ENCODE peak calls at places on chromosomes 6 and 20, in four cellular contexts. One of them, this sample, is unnamed.
A peak's percentile ranks its signal among the peaks of the same experiment; 100 is the strongest.

GRCh38 chr20:1327241-1327653 is 1.7 kb downstream of the SDCBP2 start:
- DNase-seq in small intestine: peak; percentile 81
- DNase-seq in neuronal stem cell: no peak
- DNase-seq in HAP-1: no peak
- DNase-seq in this sample: peak; percentile 86

GRCh38 chr20:49768204-49769124 is 44.2 kb upstream of the SLC9A8 start:
- DNase-seq in small intestine: peak; percentile 82
- DNase-seq in neuronal stem cell: no peak
- DNase-seq in HAP-1: peak; percentile 80
- DNase-seq in this sample: peak; percentile 53

GRCh38 chr6:46104209-46104608 is 25.6 kb upstream of the ENPP4 start:
- DNase-seq in small intestine: no peak
- DNase-seq in neuronal stem cell: no peak
- DNase-seq in HAP-1: no peak
- DNase-seq in this sample: no peak

GRCh38 chr20:43925786-43926185 is 11.1 kb downstream of the TOX2 start:
- DNase-seq in small intestine: no peak
- DNase-seq in neuronal stem cell: no peak
- DNase-seq in HAP-1: no peak
- DNase-seq in this sample: no peak

GRCh38 chr6:90368001-90368400 is 71.4 kb upstream of the BACH2 start:
- DNase-seq in small intestine: no peak
- DNase-seq in neuronal stem cell: no peak
- DNase-seq in HAP-1: no peak
- DNase-seq in this sample: no peak

GRCh38 chr20:51284871-51285270 is 257.6 kb downstream of the NFATC2 start:
- DNase-seq in small intestine: no peak
- DNase-seq in neuronal stem cell: no peak
- DNase-seq in HAP-1: no peak
- DNase-seq in this sample: no peak

GRCh38 chr6:29661071-29661470 is 4.2 kb downstream of the MOG start:
- DNase-seq in small intestine: no peak
- DNase-seq in neuronal stem cell: no peak
- DNase-seq in HAP-1: peak; percentile 59
- DNase-seq in this sample: no peak

GRCh38 chr6:27687154-27688013 is 214.5 kb upstream of the ZNF184 start:
- DNase-seq in small intestine: peak; percentile 70
- DNase-seq in neuronal stem cell: peak; percentile 81
- DNase-seq in HAP-1: peak; percentile 81
- DNase-seq in this sample: peak; percentile 78

GRCh38 chr6:129844118-129844891 is 16.8 kb downstream of the TMEM244 start:
- DNase-seq in small intestine: no peak
- DNase-seq in neuronal stem cell: peak; percentile 17
- DNase-seq in HAP-1: no peak
- DNase-seq in this sample: no peak

GRCh38 chr6:160027931-160028330 is 59.0 kb downstream of the IGF2R start:
- DNase-seq in small intestine: no peak
- DNase-seq in neuronal stem cell: no peak
- DNase-seq in HAP-1: no peak
- DNase-seq in this sample: no peak

GRCh38 chr6:5752282-5752681 is 254.4 kb downstream of the NRN1 start:
- DNase-seq in small intestine: no peak
- DNase-seq in neuronal stem cell: peak; percentile 52
- DNase-seq in HAP-1: peak; percentile 4
- DNase-seq in this sample: no peak

GRCh38 chr6:168514216-168514615 is 73.2 kb downstream of the SMOC2 start:
- DNase-seq in small intestine: peak; percentile 37
- DNase-seq in neuronal stem cell: no peak
- DNase-seq in HAP-1: no peak
- DNase-seq in this sample: peak; percentile 85

GRCh38 chr6:118735320-118735719 is 83.9 kb upstream of the CEP85L start:
- DNase-seq in small intestine: no peak
- DNase-seq in neuronal stem cell: no peak
- DNase-seq in HAP-1: no peak
- DNase-seq in this sample: no peak

GRCh38 chr20:56342783-56343182 is 16.0 kb upstream of the FAM210B start:
- DNase-seq in small intestine: no peak
- DNase-seq in neuronal stem cell: no peak
- DNase-seq in HAP-1: no peak
- DNase-seq in this sample: no peak

GRCh38 chr20:59780494-59781185 is 152.8 kb downstream of the SYCP2 start:
- DNase-seq in small intestine: no peak
- DNase-seq in neuronal stem cell: no peak
- DNase-seq in HAP-1: no peak
- DNase-seq in this sample: no peak

GRCh38 chr20:44704551-44704971 is 10.6 kb upstream of the CCN5 start:
- DNase-seq in small intestine: no peak
- DNase-seq in neuronal stem cell: no peak
- DNase-seq in HAP-1: no peak
- DNase-seq in this sample: no peak

GRCh38 chr20:31652917-31653385 is 15.2 kb downstream of the COX4I2 start:
- DNase-seq in small intestine: no peak
- DNase-seq in neuronal stem cell: no peak
- DNase-seq in HAP-1: no peak
- DNase-seq in this sample: no peak

GRCh38 chr6:68313911-68314310 is 321.2 kb upstream of the ADGRB3 start:
- DNase-seq in small intestine: no peak
- DNase-seq in neuronal stem cell: no peak
- DNase-seq in HAP-1: no peak
- DNase-seq in this sample: no peak

GRCh38 chr6:119890470-119890869 is 540.9 kb upstream of the MAN1A1 start:
- DNase-seq in small intestine: no peak
- DNase-seq in neuronal stem cell: no peak
- DNase-seq in HAP-1: peak; percentile 16
- DNase-seq in this sample: no peak

GRCh38 chr6:108222504-108222903 is 38.3 kb downstream of the SNX3 start:
- DNase-seq in small intestine: no peak
- DNase-seq in neuronal stem cell: no peak
- DNase-seq in HAP-1: no peak
- DNase-seq in this sample: no peak

GRCh38 chr6:8084586-8084985 is 17.8 kb downstream of the EEF1E1 start:
- DNase-seq in small intestine: no peak
- DNase-seq in neuronal stem cell: no peak
- DNase-seq in HAP-1: no peak
- DNase-seq in this sample: no peak

GRCh38 chr6:155472886-155473285 is 17.2 kb upstream of the NOX3 start:
- DNase-seq in small intestine: no peak
- DNase-seq in neuronal stem cell: no peak
- DNase-seq in HAP-1: no peak
- DNase-seq in this sample: no peak

GRCh38 chr20:57195023-57195758 is 71.2 kb downstream of the BMP7 start:
- DNase-seq in small intestine: no peak
- DNase-seq in neuronal stem cell: no peak
- DNase-seq in HAP-1: no peak
- DNase-seq in this sample: no peak

GRCh38 chr20:22499475-22500174 is 84.7 kb downstream of the FOXA2 start:
- DNase-seq in small intestine: peak; percentile 69
- DNase-seq in neuronal stem cell: no peak
- DNase-seq in HAP-1: no peak
- DNase-seq in this sample: no peak

GRCh38 chr6:159309723-159310122 is 140.5 kb downstream of the FNDC1 start:
- DNase-seq in small intestine: no peak
- DNase-seq in neuronal stem cell: no peak
- DNase-seq in HAP-1: no peak
- DNase-seq in this sample: no peak

GRCh38 chr6:169172435-169172834 is 81.2 kb downstream of the THBS2 start:
- DNase-seq in small intestine: no peak
- DNase-seq in neuronal stem cell: no peak
- DNase-seq in HAP-1: no peak
- DNase-seq in this sample: peak; percentile 75

GRCh38 chr6:69391106-69391505 is 405.7 kb downstream of the LMBRD1 start:
- DNase-seq in small intestine: no peak
- DNase-seq in neuronal stem cell: no peak
- DNase-seq in HAP-1: no peak
- DNase-seq in this sample: no peak

GRCh38 chr20:48750941-48751620 is 76.7 kb downstream of the PREX1 start:
- DNase-seq in small intestine: peak; percentile 37
- DNase-seq in neuronal stem cell: peak; percentile 92
- DNase-seq in HAP-1: peak; percentile 8
- DNase-seq in this sample: no peak

GRCh38 chr6:134288538-134289203 is 29.2 kb downstream of the SGK1 start:
- DNase-seq in small intestine: no peak
- DNase-seq in neuronal stem cell: no peak
- DNase-seq in HAP-1: no peak
- DNase-seq in this sample: no peak

GRCh38 chr20:37929366-37930014 is 26.6 kb downstream of the VSTM2L start:
- DNase-seq in small intestine: no peak
- DNase-seq in neuronal stem cell: no peak
- DNase-seq in HAP-1: no peak
- DNase-seq in this sample: no peak

GRCh38 chr20:51563597-51564332 is 21.2 kb upstream of the NFATC2 start:
- DNase-seq in small intestine: peak; percentile 74
- DNase-seq in neuronal stem cell: no peak
- DNase-seq in HAP-1: no peak
- DNase-seq in this sample: peak; percentile 62

GRCh38 chr6:142844065-142844755 is 100.8 kb downstream of the HIVEP2 start:
- DNase-seq in small intestine: no peak
- DNase-seq in neuronal stem cell: no peak
- DNase-seq in HAP-1: no peak
- DNase-seq in this sample: no peak

GRCh38 chr20:48776306-48776705 is 51.5 kb downstream of the PREX1 start:
- DNase-seq in small intestine: no peak
- DNase-seq in neuronal stem cell: no peak
- DNase-seq in HAP-1: no peak
- DNase-seq in this sample: no peak

GRCh38 chr6:154989457-154989856 is 5.7 kb upstream of the TIAM2 start:
- DNase-seq in small intestine: no peak
- DNase-seq in neuronal stem cell: no peak
- DNase-seq in HAP-1: no peak
- DNase-seq in this sample: no peak

GRCh38 chr20:19934792-19935491 is 82.2 kb upstream of the NAA20 start:
- DNase-seq in small intestine: peak; percentile 96
- DNase-seq in neuronal stem cell: no peak
- DNase-seq in HAP-1: peak; percentile 13
- DNase-seq in this sample: no peak

GRCh38 chr20:19938421-19938787 is 78.8 kb upstream of the NAA20 start:
- DNase-seq in small intestine: no peak
- DNase-seq in neuronal stem cell: no peak
- DNase-seq in HAP-1: no peak
- DNase-seq in this sample: no peak

GRCh38 chr20:19936801-19937583 is 80.2 kb upstream of the NAA20 start:
- DNase-seq in small intestine: no peak
- DNase-seq in neuronal stem cell: no peak
- DNase-seq in HAP-1: no peak
- DNase-seq in this sample: no peak

GRCh38 chr20:19937651-19938420 is 79.3 kb upstream of the NAA20 start:
- DNase-seq in small intestine: no peak
- DNase-seq in neuronal stem cell: no peak
- DNase-seq in HAP-1: no peak
- DNase-seq in this sample: no peak

GRCh38 chr20:19935842-19936241 is 81.3 kb upstream of the NAA20 start:
- DNase-seq in small intestine: peak; percentile 56
- DNase-seq in neuronal stem cell: no peak
- DNase-seq in HAP-1: no peak
- DNase-seq in this sample: no peak
- H3K4me1 ChIP-seq in small intestine: no peaks in the 10 kb centered on the region
- H3K4me1 ChIP-seq in neuronal stem cell: no peaks in the 10 kb centered on the region
- H3K4me1 ChIP-seq in HAP-1: no peaks in the 10 kb centered on the region
- H3K4me1 ChIP-seq in this sample: peaks cover 4% of the 10 kb centered on the region

GRCh38 chr6:24926192-24926591 is 9.6 kb downstream of the RIPOR2 start:
- DNase-seq in small intestine: no peak
- DNase-seq in neuronal stem cell: no peak
- DNase-seq in HAP-1: no peak
- DNase-seq in this sample: no peak

GRCh38 chr6:24924956-24925355 is 10.8 kb downstream of the RIPOR2 start:
- DNase-seq in small intestine: no peak
- DNase-seq in neuronal stem cell: no peak
- DNase-seq in HAP-1: no peak
- DNase-seq in this sample: no peak

GRCh38 chr6:24923885-24924401 is 11.8 kb downstream of the RIPOR2 start:
- DNase-seq in small intestine: no peak
- DNase-seq in neuronal stem cell: no peak
- DNase-seq in HAP-1: no peak
- DNase-seq in this sample: no peak

GRCh38 chr6:24926639-24927038 is 9.1 kb downstream of the RIPOR2 start:
- DNase-seq in small intestine: no peak
- DNase-seq in neuronal stem cell: no peak
- DNase-seq in HAP-1: no peak
- DNase-seq in this sample: no peak

DNA sequence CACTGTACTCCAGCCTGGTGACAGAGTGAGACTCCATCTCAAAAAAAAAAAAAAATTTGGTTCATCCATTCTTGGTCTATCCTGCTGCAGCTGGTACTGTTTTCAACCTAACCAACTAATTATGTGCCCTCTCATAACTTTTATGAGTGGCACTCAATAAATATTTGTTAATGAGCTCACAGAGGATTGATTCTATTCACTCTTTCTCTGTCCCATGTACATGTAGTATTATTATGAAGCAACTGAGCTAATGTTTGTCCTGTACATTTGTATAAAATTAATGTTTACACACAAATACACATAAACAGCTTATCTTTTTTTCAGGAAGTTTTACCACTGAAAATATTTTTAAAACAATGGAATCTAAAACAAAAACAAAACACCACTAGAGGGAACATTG is 10.1 kb downstream of the RIPOR2 start:
- DNase-seq in small intestine: no peak
- DNase-seq in neuronal stem cell: no peak
- DNase-seq in HAP-1: no peak
- DNase-seq in this sample: no peak
- H3K4me1 ChIP-seq in small intestine: no peaks in the 10 kb centered on the region
- H3K4me1 ChIP-seq in neuronal stem cell: peaks cover 35% of the 10 kb centered on the region
- H3K4me1 ChIP-seq in HAP-1: peaks cover 4% of the 10 kb centered on the region
- H3K4me1 ChIP-seq in this sample: no peaks in the 10 kb centered on the region

GRCh38 chr6:20632696-20633095 is 98.4 kb downstream of the CDKAL1 start:
- DNase-seq in small intestine: no peak
- DNase-seq in neuronal stem cell: no peak
- DNase-seq in HAP-1: no peak
- DNase-seq in this sample: no peak
- H3K4me1 ChIP-seq in small intestine: no peaks in the 10 kb centered on the region
- H3K4me1 ChIP-seq in neuronal stem cell: no peaks in the 10 kb centered on the region
- H3K4me1 ChIP-seq in HAP-1: peaks cover 14% of the 10 kb centered on the region
- H3K4me1 ChIP-seq in this sample: no peaks in the 10 kb centered on the region

DNA sequence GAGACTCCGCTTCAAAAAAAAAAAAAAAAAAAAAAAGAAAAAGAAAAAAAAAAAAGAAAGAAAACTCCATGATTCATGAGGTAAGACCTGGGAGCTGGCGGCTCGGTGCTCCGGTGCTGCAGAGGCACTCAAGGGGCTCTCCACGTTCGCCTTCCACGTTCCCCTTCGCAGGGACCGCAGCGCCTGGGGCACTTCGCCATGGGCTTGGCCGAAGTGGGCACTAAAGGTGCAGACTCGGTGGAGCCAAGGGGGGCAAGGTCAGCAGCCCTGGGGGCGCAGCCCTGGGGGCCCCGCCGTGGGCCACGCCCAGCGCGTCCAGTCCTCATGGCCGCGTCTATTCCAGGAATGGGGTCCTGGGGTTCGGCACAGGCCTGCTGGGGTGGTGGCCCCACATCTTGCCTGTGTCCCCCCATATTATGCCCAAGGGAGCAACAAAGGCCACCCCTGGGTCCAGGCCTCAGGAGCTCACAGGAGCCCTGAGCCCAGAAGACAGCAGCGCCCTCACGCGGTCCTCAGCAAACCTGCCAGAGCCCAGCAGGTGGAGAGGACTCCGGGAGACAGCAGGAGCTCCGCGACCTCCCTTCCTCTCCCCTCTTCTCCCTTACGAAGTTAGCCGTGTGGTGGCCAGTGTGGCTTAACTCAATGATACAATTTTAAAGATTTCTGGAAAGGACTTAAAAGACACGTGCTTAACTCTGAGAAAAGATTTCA is 21.9 kb downstream of the ZBTB46 start:
- DNase-seq in small intestine: no peak
- DNase-seq in neuronal stem cell: no peak
- DNase-seq in HAP-1: no peak
- DNase-seq in this sample: no peak
- H3K4me1 ChIP-seq in small intestine: no peaks in the 10 kb centered on the region
- H3K4me1 ChIP-seq in neuronal stem cell: no peaks in the 10 kb centered on the region
- H3K4me1 ChIP-seq in HAP-1: no peaks in the 10 kb centered on the region
- H3K4me1 ChIP-seq in this sample: peaks cover 12% of the 10 kb centered on the region

This sample was measured in ovary.